ENCODE peak calls at places on chromosomes 12 and 14, in seven cellular contexts. One of them, this sample, is unnamed.
A peak's percentile ranks its signal among the peaks of the same experiment; 100 is the strongest.

GRCh38 chr12:57190037-57190436 is 26.6 kb upstream of the NXPH4 start:
- DNase-seq in activated CD4-positive, CD25-positive, alpha-beta regulatory T cell: no peak
- DNase-seq in NCI-H748 treated with DMSO at 0.1 percent for 48 hours: no peak
- DNase-seq in lung microvascular endothelial cell: peak; percentile 43
- DNase-seq in GM12892: no peak
- DNase-seq in GM04504: no peak
- DNase-seq in NCI-H1694 treated with DMSO at 0.1 percent for 48 hours: peak; percentile 2
- DNase-seq in this sample: no peak

GRCh38 chr12:93186131-93186530 is 191.6 kb upstream of the NUDT4 start:
- DNase-seq in GM04504: no peak
- DNase-seq in GM12892: no peak
- DNase-seq in NCI-H1694 treated with DMSO at 0.1 percent for 48 hours: no peak
- DNase-seq in NCI-H748 treated with DMSO at 0.1 percent for 48 hours: no peak
- DNase-seq in activated CD4-positive, CD25-positive, alpha-beta regulatory T cell: no peak
- DNase-seq in lung microvascular endothelial cell: no peak
- DNase-seq in this sample: no peak

GRCh38 chr12:109020750-109021380 is at the start of gene SVOP:
- DNase-seq in GM12892: peak; percentile 22
- DNase-seq in activated CD4-positive, CD25-positive, alpha-beta regulatory T cell: no peak
- DNase-seq in lung microvascular endothelial cell: peak; percentile 83
- DNase-seq in GM04504: peak; percentile 40
- DNase-seq in NCI-H1694 treated with DMSO at 0.1 percent for 48 hours: peak; percentile 50
- DNase-seq in NCI-H748 treated with DMSO at 0.1 percent for 48 hours: peak; percentile 73
- DNase-seq in this sample: peak; percentile 14

GRCh38 chr14:26765301-26765700 is 167.5 kb upstream of the NOVA1 start:
- DNase-seq in GM12892: no peak
- DNase-seq in lung microvascular endothelial cell: no peak
- DNase-seq in GM04504: no peak
- DNase-seq in NCI-H748 treated with DMSO at 0.1 percent for 48 hours: no peak
- DNase-seq in NCI-H1694 treated with DMSO at 0.1 percent for 48 hours: no peak
- DNase-seq in activated CD4-positive, CD25-positive, alpha-beta regulatory T cell: no peak
- DNase-seq in this sample: no peak

GRCh38 chr12:122722347-122722746 is 5.7 kb upstream of the HCAR3 start:
- DNase-seq in GM12892: no peak
- DNase-seq in NCI-H1694 treated with DMSO at 0.1 percent for 48 hours: no peak
- DNase-seq in activated CD4-positive, CD25-positive, alpha-beta regulatory T cell: no peak
- DNase-seq in GM04504: no peak
- DNase-seq in NCI-H748 treated with DMSO at 0.1 percent for 48 hours: no peak
- DNase-seq in lung microvascular endothelial cell: no peak
- DNase-seq in this sample: no peak

GRCh38 chr12:48002773-48003218 is 1.5 kb downstream of the COL2A1 start:
- DNase-seq in activated CD4-positive, CD25-positive, alpha-beta regulatory T cell: no peak
- DNase-seq in NCI-H1694 treated with DMSO at 0.1 percent for 48 hours: no peak
- DNase-seq in lung microvascular endothelial cell: peak; percentile 34
- DNase-seq in NCI-H748 treated with DMSO at 0.1 percent for 48 hours: peak; percentile 55
- DNase-seq in GM04504: no peak
- DNase-seq in GM12892: peak; percentile 21
- DNase-seq in this sample: no peak

GRCh38 chr12:104680506-104680905 is 223.8 kb downstream of the CHST11 start:
- DNase-seq in NCI-H748 treated with DMSO at 0.1 percent for 48 hours: no peak
- DNase-seq in lung microvascular endothelial cell: no peak
- DNase-seq in GM12892: no peak
- DNase-seq in activated CD4-positive, CD25-positive, alpha-beta regulatory T cell: no peak
- DNase-seq in GM04504: no peak
- DNase-seq in NCI-H1694 treated with DMSO at 0.1 percent for 48 hours: no peak
- DNase-seq in this sample: no peak

GRCh38 chr14:88553886-88554457 is 835 bp downstream of the PTPN21 start:
- DNase-seq in activated CD4-positive, CD25-positive, alpha-beta regulatory T cell: no peak
- DNase-seq in lung microvascular endothelial cell: peak; percentile 38
- DNase-seq in GM12892: no peak
- DNase-seq in NCI-H1694 treated with DMSO at 0.1 percent for 48 hours: peak; percentile 53
- DNase-seq in GM04504: no peak
- DNase-seq in NCI-H748 treated with DMSO at 0.1 percent for 48 hours: peak; percentile 52
- DNase-seq in this sample: no peak

GRCh38 chr14:98227000-98227726 is 1044.8 kb downstream of the BCL11B start:
- DNase-seq in activated CD4-positive, CD25-positive, alpha-beta regulatory T cell: peak; percentile 26
- DNase-seq in GM04504: no peak
- DNase-seq in NCI-H748 treated with DMSO at 0.1 percent for 48 hours: no peak
- DNase-seq in NCI-H1694 treated with DMSO at 0.1 percent for 48 hours: no peak
- DNase-seq in GM12892: peak; percentile 12
- DNase-seq in lung microvascular endothelial cell: no peak
- DNase-seq in this sample: no peak

GRCh38 chr14:68297871-68298468 is 478.4 kb downstream of the RAD51B start:
- DNase-seq in activated CD4-positive, CD25-positive, alpha-beta regulatory T cell: no peak
- DNase-seq in NCI-H1694 treated with DMSO at 0.1 percent for 48 hours: no peak
- DNase-seq in lung microvascular endothelial cell: peak; percentile 75
- DNase-seq in GM04504: peak; percentile 23
- DNase-seq in NCI-H748 treated with DMSO at 0.1 percent for 48 hours: no peak
- DNase-seq in GM12892: no peak
- DNase-seq in this sample: no peak

GRCh38 chr14:89042021-89042420 is 217.6 kb downstream of the TTC8 start:
- DNase-seq in NCI-H1694 treated with DMSO at 0.1 percent for 48 hours: no peak
- DNase-seq in NCI-H748 treated with DMSO at 0.1 percent for 48 hours: no peak
- DNase-seq in GM12892: no peak
- DNase-seq in GM04504: no peak
- DNase-seq in lung microvascular endothelial cell: no peak
- DNase-seq in activated CD4-positive, CD25-positive, alpha-beta regulatory T cell: no peak
- DNase-seq in this sample: no peak

GRCh38 chr12:111330800-111331752 is 37.8 kb downstream of the PHETA1 start:
- DNase-seq in GM12892: no peak
- DNase-seq in lung microvascular endothelial cell: peak; percentile 67
- DNase-seq in NCI-H1694 treated with DMSO at 0.1 percent for 48 hours: peak; percentile 21
- DNase-seq in activated CD4-positive, CD25-positive, alpha-beta regulatory T cell: no peak
- DNase-seq in NCI-H748 treated with DMSO at 0.1 percent for 48 hours: no peak
- DNase-seq in GM04504: peak; percentile 17
- DNase-seq in this sample: no peak

GRCh38 chr14:88322505-88323085 is 474 bp downstream of the KCNK10 start:
- DNase-seq in GM04504: no peak
- DNase-seq in GM12892: no peak
- DNase-seq in activated CD4-positive, CD25-positive, alpha-beta regulatory T cell: no peak
- DNase-seq in lung microvascular endothelial cell: no peak
- DNase-seq in NCI-H748 treated with DMSO at 0.1 percent for 48 hours: peak; percentile 36
- DNase-seq in NCI-H1694 treated with DMSO at 0.1 percent for 48 hours: no peak
- DNase-seq in this sample: no peak

GRCh38 chr12:13171921-13172859 is 24.3 kb upstream of the EMP1 start:
- DNase-seq in GM12892: no peak
- DNase-seq in activated CD4-positive, CD25-positive, alpha-beta regulatory T cell: no peak
- DNase-seq in NCI-H1694 treated with DMSO at 0.1 percent for 48 hours: no peak
- DNase-seq in lung microvascular endothelial cell: peak; percentile 73
- DNase-seq in GM04504: no peak
- DNase-seq in NCI-H748 treated with DMSO at 0.1 percent for 48 hours: no peak
- DNase-seq in this sample: peak; percentile 7

GRCh38 chr12:74732801-74733200 is 195.2 kb downstream of the ATXN7L3B start:
- DNase-seq in activated CD4-positive, CD25-positive, alpha-beta regulatory T cell: no peak
- DNase-seq in NCI-H748 treated with DMSO at 0.1 percent for 48 hours: no peak
- DNase-seq in GM12892: no peak
- DNase-seq in GM04504: no peak
- DNase-seq in NCI-H1694 treated with DMSO at 0.1 percent for 48 hours: no peak
- DNase-seq in lung microvascular endothelial cell: no peak
- DNase-seq in this sample: no peak

GRCh38 chr12:54359762-54360351 is 4.4 kb downstream of the GPR84 start:
- DNase-seq in GM12892: no peak
- DNase-seq in lung microvascular endothelial cell: no peak
- DNase-seq in GM04504: no peak
- DNase-seq in NCI-H1694 treated with DMSO at 0.1 percent for 48 hours: no peak
- DNase-seq in activated CD4-positive, CD25-positive, alpha-beta regulatory T cell: no peak
- DNase-seq in NCI-H748 treated with DMSO at 0.1 percent for 48 hours: no peak
- DNase-seq in this sample: no peak

GRCh38 chr14:52701223-52701622 is 5.8 kb upstream of the PSMC6 start:
- DNase-seq in NCI-H748 treated with DMSO at 0.1 percent for 48 hours: no peak
- DNase-seq in NCI-H1694 treated with DMSO at 0.1 percent for 48 hours: no peak
- DNase-seq in lung microvascular endothelial cell: no peak
- DNase-seq in activated CD4-positive, CD25-positive, alpha-beta regulatory T cell: no peak
- DNase-seq in GM04504: no peak
- DNase-seq in GM12892: no peak
- DNase-seq in this sample: no peak

GRCh38 chr12:82609234-82609914 is 77.3 kb upstream of the TMTC2 start:
- DNase-seq in GM12892: no peak
- DNase-seq in NCI-H748 treated with DMSO at 0.1 percent for 48 hours: no peak
- DNase-seq in lung microvascular endothelial cell: no peak
- DNase-seq in activated CD4-positive, CD25-positive, alpha-beta regulatory T cell: no peak
- DNase-seq in NCI-H1694 treated with DMSO at 0.1 percent for 48 hours: no peak
- DNase-seq in GM04504: no peak
- DNase-seq in this sample: no peak

GRCh38 chr12:77324763-77325468 is 259.5 kb upstream of the E2F7 start:
- DNase-seq in NCI-H748 treated with DMSO at 0.1 percent for 48 hours: peak; percentile 57
- DNase-seq in lung microvascular endothelial cell: peak; percentile 81
- DNase-seq in NCI-H1694 treated with DMSO at 0.1 percent for 48 hours: peak; percentile 50
- DNase-seq in activated CD4-positive, CD25-positive, alpha-beta regulatory T cell: no peak
- DNase-seq in GM12892: peak; percentile 57
- DNase-seq in GM04504: peak; percentile 35
- DNase-seq in this sample: peak; percentile 24

GRCh38 chr12:79659961-79660431 is 30.8 kb downstream of the PAWR start:
- DNase-seq in NCI-H748 treated with DMSO at 0.1 percent for 48 hours: no peak
- DNase-seq in GM04504: no peak
- DNase-seq in NCI-H1694 treated with DMSO at 0.1 percent for 48 hours: no peak
- DNase-seq in lung microvascular endothelial cell: no peak
- DNase-seq in activated CD4-positive, CD25-positive, alpha-beta regulatory T cell: no peak
- DNase-seq in GM12892: no peak
- DNase-seq in this sample: no peak

This sample was measured in T1000.